ENCODE peak calls at places on chromosomes 11 and 22, in five cellular contexts. E, P, N, J and M are unnamed samples.

GRCh38 chr11:45672593-45672992 is 7.2 kb upstream of the CHST1 start:
- DNase-seq in E (no peak), P (no peak), N (no peak), J (no peak), M (peak)

GRCh38 chr11:113697075-113697474 is 9.0 kb downstream of the TMPRSS5 start:
- DNase-seq in E (no peak), P (no peak), N (no peak), J (no peak), M (peak)

GRCh38 chr11:68223275-68223674 is 10.2 kb upstream of the KMT5B start:
- DNase-seq in E (no peak), P (no peak), N (no peak), J (no peak), M (no peak)

GRCh38 chr11:117870176-117870952 is 6.1 kb downstream of the FXYD6 start:
- DNase-seq in E (no peak), P (no peak), N (no peak), J (no peak), M (no peak)

GRCh38 chr11:119371778-119372182 is 9.7 kb downstream of the USP2 start:
- DNase-seq in E (peak), P (peak), N (no peak), J (no peak), M (peak)

GRCh38 chr11:120357620-120358019 is 21.4 kb downstream of the ARHGEF12 start:
- DNase-seq in E (no peak), P (no peak), N (no peak), J (no peak), M (no peak)

GRCh38 chr11:67002921-67003411 is 20.0 kb upstream of the SYT12 start:
- DNase-seq in E (no peak), P (no peak), N (no peak), J (no peak), M (no peak)

GRCh38 chr11:29211205-29211604 is 805.6 kb downstream of the KCNA4 start:
- DNase-seq in E (no peak), P (no peak), N (no peak), J (no peak), M (no peak)

GRCh38 chr11:65280646-65281045 is 18.9 kb downstream of the POLA2 start:
- DNase-seq in E (no peak), P (no peak), N (no peak), J (peak), M (no peak)

GRCh38 chr22:44758354-44758969 is 6.1 kb downstream of the ARHGAP8 start:
- DNase-seq in E (peak), P (no peak), N (peak), J (peak), M (peak)

GRCh38 chr11:110716361-110716760 is 4.1 kb upstream of the ARHGAP20 start:
- DNase-seq in E (peak), P (no peak), N (peak), J (peak), M (peak)

GRCh38 chr11:21546715-21547114 is 646.2 kb upstream of the ANO5 start:
- DNase-seq in E (no peak), P (no peak), N (no peak), J (no peak), M (no peak)

GRCh38 chr22:22022977-22023534 is 40.5 kb upstream of the TOP3B start:
- DNase-seq in E (no peak), P (no peak), N (no peak), J (no peak), M (no peak)

GRCh38 chr11:9138133-9138453 is 46.7 kb upstream of the SCUBE2 start:
- DNase-seq in E (no peak), P (no peak), N (no peak), J (no peak), M (no peak)

GRCh38 chr11:107719557-107720304 is 7.9 kb upstream of the SLN start:
- DNase-seq in E (no peak), P (no peak), N (peak), J (peak), M (no peak)

GRCh38 chr11:69939551-69940245 is 120.5 kb upstream of the FGF3 start:
- DNase-seq in E (no peak), P (no peak), N (no peak), J (no peak), M (peak)

GRCh38 chr22:46079861-46080821 is 70.2 kb upstream of the PPARA start:
- DNase-seq in E (peak), P (peak), N (peak), J (peak), M (peak)

GRCh38 chr11:86955674-86956522 is 703 bp upstream of the FZD4 start:
- DNase-seq in E (peak), P (peak), N (peak), J (peak), M (peak)

GRCh38 chr22:31253949-31254348 is 38.3 kb downstream of the PIK3IP1 start:
- DNase-seq in E (no peak), P (no peak), N (no peak), J (no peak), M (no peak)

GRCh38 chr11:120128392-120129172 is 9.3 kb downstream of the TRIM29 start:
- DNase-seq in E (peak), P (peak), N (peak), J (no peak), M (peak)

GRCh38 chr11:134557571-134558257 is 145.7 kb upstream of the B3GAT1 start:
- DNase-seq in E (no peak), P (no peak), N (no peak), J (no peak), M (no peak)

GRCh38 chr11:113373306-113373705 is 14.3 kb upstream of the ANKK1 start:
- DNase-seq in E (peak), P (no peak), N (peak), J (peak), M (peak)

GRCh38 chr11:70433526-70433925 is 35.2 kb downstream of the CTTN start:
- DNase-seq in E (no peak), P (no peak), N (no peak), J (no peak), M (no peak)

GRCh38 chr11:114440971-114441810 is 1.9 kb downstream of the REXO2 start:
- DNase-seq in E (peak), P (no peak), N (no peak), J (peak), M (peak)

GRCh38 chr11:21115999-21116398 is 446.6 kb downstream of the NELL1 start:
- DNase-seq in E (no peak), P (no peak), N (no peak), J (no peak), M (no peak)

GRCh38 chr11:4891996-4892640 is 10.4 kb downstream of the OR51T1 start:
- DNase-seq in E (peak), P (no peak), N (peak), J (peak), M (peak)

GRCh38 chr11:69053546-69054396 is 5.0 kb downstream of the TPCN2 start:
- DNase-seq in E (no peak), P (no peak), N (no peak), J (no peak), M (peak)